ENCODE peak calls at places on chromosome 1, in four cellular contexts. A is foreskin fibroblast, V is lung microvascular endothelial cell, N is sciatic nerve. U is an unnamed sample.

GRCh38 chr1:75472971-75473603 is 137.8 kb downstream of the SLC44A5 start:
- DNase-seq in A (no peak), V (peak; percentile 75), N (no peak), U (no peak)

GRCh38 chr1:41613646-41614592 is 129.4 kb upstream of the EDN2 start:
- DNase-seq in A (peak; percentile 88), V (no peak), N (no peak), U (peak; percentile 67)

GRCh38 chr1:151980287-151981177 is 13.1 kb downstream of the S100A10 start:
- DNase-seq in A (peak; percentile 74), V (peak; percentile 53), N (peak; percentile 84), U (peak; percentile 98)

GRCh38 chr1:60146884-60147283 is 73.3 kb upstream of the C1orf87 start:
- DNase-seq in A (no peak), V (no peak), N (no peak), U (no peak)

GRCh38 chr1:5481889-5482288 is 510.3 kb downstream of the NPHP4 start:
- DNase-seq in A (no peak), V (no peak), N (no peak), U (no peak)

GRCh38 chr1:100631015-100631521 is 88.5 kb upstream of the VCAM1 start:
- DNase-seq in A (peak; percentile 58), V (peak; percentile 79), N (no peak), U (peak; percentile 98)

GRCh38 chr1:246005067-246005466 is 502.0 kb downstream of the SMYD3 start:
- DNase-seq in A (peak; percentile 93), V (peak; percentile 53), N (no peak), U (peak; percentile 91)

GRCh38 chr1:244628719-244629299 is 24.1 kb upstream of the DESI2 start:
- DNase-seq in A (peak; percentile 39), V (no peak), N (no peak), U (no peak)

GRCh38 chr1:107976431-107977215 is 11.6 kb upstream of the VAV3 start:
- DNase-seq in A (peak; percentile 42), V (no peak), N (no peak), U (peak; percentile 39)

GRCh38 chr1:210647406-210648333 is 319.0 kb downstream of the HHAT start:
- DNase-seq in A (peak; percentile 33), V (no peak), N (no peak), U (peak; percentile 40)